ENCODE peak calls at places on chromosomes 6 and 20, in six cellular contexts. E, Z, V, Y, K and I are unnamed samples.

GRCh38 chr6:79864421-79864820 is 82.9 kb downstream of the ELOVL4 start:
- DNase-seq in E (no peak), Z (no peak), V (no peak), Y (no peak), K (no peak), I (no peak)

GRCh38 chr6:15329154-15329781 is 83.4 kb downstream of the JARID2 start:
- DNase-seq in E (no peak), Z (peak; percentile 95), V (peak; percentile 93), Y (no peak), K (no peak), I (no peak)

GRCh38 chr20:20037960-20038359 is 14.3 kb downstream of the CRNKL1 start:
- DNase-seq in E (no peak), Z (peak; percentile 79), V (peak; percentile 35), Y (no peak), K (no peak), I (no peak)

GRCh38 chr6:31065556-31065955 is 46.8 kb downstream of the C6orf15 start:
- DNase-seq in E (no peak), Z (peak; percentile 16), V (no peak), Y (no peak), K (no peak), I (no peak)

GRCh38 chr6:135088818-135089809 is 34.5 kb upstream of the HBS1L start:
- DNase-seq in E (peak; percentile 84), Z (peak; percentile 72), V (peak; percentile 41), Y (peak; percentile 38), K (no peak), I (peak; percentile 37)

GRCh38 chr6:12039540-12040459 is 27.7 kb downstream of the HIVEP1 start:
- DNase-seq in E (no peak), Z (no peak), V (no peak), Y (no peak), K (no peak), I (no peak)

GRCh38 chr6:25278557-25278913 is 639 bp upstream of the CARMIL1 start:
- DNase-seq in E (no peak), Z (no peak), V (no peak), Y (no peak), K (no peak), I (no peak)

GRCh38 chr20:53827996-53828672 is 234.5 kb upstream of the ZNF217 start:
- DNase-seq in E (no peak), Z (peak; percentile 98), V (peak; percentile 98), Y (no peak), K (no peak), I (no peak)

GRCh38 chr6:27865952-27866369 is 46.2 kb downstream of the OR2B2 start:
- DNase-seq in E (peak; percentile 90), Z (no peak), V (no peak), Y (no peak), K (peak; percentile 29), I (no peak)

GRCh38 chr6:163950159-163950558 is 535.6 kb downstream of the QKI start:
- DNase-seq in E (no peak), Z (peak; percentile 50), V (peak; percentile 59), Y (no peak), K (no peak), I (no peak)

GRCh38 chr20:51298141-51298540 is 244.4 kb downstream of the NFATC2 start:
- DNase-seq in E (no peak), Z (no peak), V (no peak), Y (no peak), K (no peak), I (no peak)

GRCh38 chr6:27592481-27593199 is 119.7 kb upstream of the ZNF184 start:
- DNase-seq in E (peak; percentile 95), Z (peak; percentile 90), V (peak; percentile 63), Y (peak; percentile 79), K (no peak), I (peak; percentile 78)

GRCh38 chr20:3732327-3733118 is at the start of gene HSPA12B:
- DNase-seq in E (no peak), Z (no peak), V (no peak), Y (no peak), K (no peak), I (no peak)

GRCh38 chr6:169212897-169213813 is 40.5 kb downstream of the THBS2 start:
- DNase-seq in E (peak; percentile 95), Z (peak; percentile 84), V (peak; percentile 88), Y (peak; percentile 68), K (peak; percentile 94), I (peak; percentile 79)

GRCh38 chr20:14012671-14013070 is 17.4 kb downstream of the MACROD2 start:
- DNase-seq in E (no peak), Z (no peak), V (no peak), Y (no peak), K (no peak), I (no peak)

GRCh38 chr6:108897371-108897770 is 49.1 kb downstream of the ARMC2 start:
- DNase-seq in E (no peak), Z (peak; percentile 28), V (peak; percentile 52), Y (no peak), K (no peak), I (no peak)

GRCh38 chr6:24918641-24919403 is 16.9 kb downstream of the RIPOR2 start:
- DNase-seq in E (peak; percentile 43), Z (no peak), V (no peak), Y (no peak), K (no peak), I (no peak)

GRCh38 chr20:37202267-37202943 is 23.1 kb upstream of the MROH8 start:
- DNase-seq in E (peak; percentile 36), Z (peak; percentile 98), V (peak; percentile 94), Y (no peak), K (peak; percentile 26), I (peak; percentile 41)

GRCh38 chr6:38649744-38650143 is 10.0 kb upstream of the BTBD9 start:
- DNase-seq in E (no peak), Z (no peak), V (no peak), Y (no peak), K (no peak), I (no peak)

GRCh38 chr6:168355716-168356522 is 36.3 kb upstream of the DACT2 start:
- DNase-seq in E (no peak), Z (no peak), V (no peak), Y (no peak), K (peak; percentile 68), I (no peak)

DNA sequence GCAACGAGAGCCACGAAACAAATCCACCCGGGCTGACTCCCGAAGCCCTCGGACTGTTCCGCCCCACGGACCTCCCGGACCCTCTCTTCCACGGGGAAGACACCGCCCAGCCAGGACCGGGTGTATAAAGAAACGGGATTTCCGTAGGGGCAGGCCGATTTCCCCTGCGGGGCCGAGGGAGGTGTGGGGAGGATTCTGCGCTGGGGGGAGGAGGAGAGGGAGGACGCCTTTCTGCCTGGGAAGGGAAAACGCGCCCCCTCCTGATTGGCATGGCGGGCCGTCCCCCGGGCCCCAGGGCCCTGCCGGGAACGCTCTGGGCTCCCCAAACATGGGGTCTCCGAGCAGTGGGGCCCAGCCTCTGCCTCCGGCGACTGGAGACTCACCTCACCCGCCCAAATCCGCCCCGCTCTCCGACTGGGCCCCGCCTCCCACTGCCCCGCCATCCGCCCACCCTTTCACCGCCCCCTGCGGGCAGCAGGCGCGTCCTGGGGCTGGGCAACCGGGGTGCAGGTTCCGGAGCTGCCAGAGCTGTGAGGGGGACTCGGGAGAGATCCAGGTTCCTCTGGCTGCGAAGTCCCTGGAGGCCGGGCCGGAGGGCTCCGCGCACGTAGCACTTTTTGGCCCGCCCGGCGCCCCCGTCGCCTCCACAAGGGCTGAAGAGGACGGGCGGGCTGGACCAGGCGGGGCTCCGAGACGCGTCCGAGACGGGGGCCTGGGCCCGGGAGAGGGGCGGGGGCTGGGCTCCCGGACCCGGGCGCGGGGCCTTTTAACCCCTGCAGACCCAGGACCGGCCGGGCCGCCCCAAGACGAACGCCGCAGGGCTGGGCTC is 586 bp upstream of the PPDPF start:
- DNase-seq in E (peak; percentile 65), Z (peak; percentile 29), V (peak; percentile 23), Y (peak; percentile 84), K (peak; percentile 70), I (peak; percentile 83)
- TF ChIP-seq CTCF in E (peak; percentile 17), Z (peak; percentile 19), V (peak; percentile 15), Y (peak; percentile 7), K (peak; percentile 20), I (no peak)

GRCh38 chr20:8361008-8361652 is 229.1 kb downstream of the PLCB1 start:
- DNase-seq in E (peak; percentile 14), Z (peak; percentile 58), V (peak; percentile 38), Y (no peak), K (no peak), I (no peak)
- TF ChIP-seq CTCF in E (no peak), Z (no peak), V (no peak), Y (no peak), K (no peak), I (no peak)

GRCh38 chr6:46903175-46903574 is 18.6 kb downstream of the ADGRF5 start:
- DNase-seq in E (no peak), Z (no peak), V (no peak), Y (no peak), K (no peak), I (no peak)
- TF ChIP-seq CTCF in E (no peak), Z (no peak), V (no peak), Y (no peak), K (no peak), I (no peak)

DNA sequence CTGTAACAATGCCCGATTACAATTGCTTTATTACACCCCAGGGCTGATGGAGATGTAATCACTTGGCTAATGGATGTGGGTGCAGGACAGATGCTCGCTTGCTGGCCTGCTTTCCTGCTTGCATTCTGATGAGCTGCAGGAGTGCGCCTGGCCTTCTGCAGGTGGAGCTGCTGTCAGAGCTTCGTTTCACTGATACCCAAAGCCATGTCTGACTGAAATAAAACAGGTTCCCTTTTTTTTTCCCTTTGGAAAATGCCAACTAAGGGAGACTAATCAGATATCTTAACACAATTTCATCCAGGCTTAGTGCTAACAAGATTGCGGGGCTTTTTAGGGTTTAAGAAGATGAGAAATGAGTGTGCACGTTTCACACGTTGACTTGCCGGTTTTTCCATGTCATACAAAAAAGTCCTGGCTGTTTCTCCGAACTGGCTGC is 60.7 kb downstream of the VAPB start:
- DNase-seq in E (peak; percentile 32), Z (no peak), V (no peak), Y (no peak), K (no peak), I (no peak)
- TF ChIP-seq CTCF in E (no peak), Z (no peak), V (no peak), Y (no peak), K (no peak), I (no peak)